ENCODE peak calls at places on chromosomes 13 and 19, in five cellular contexts. V is heart left ventricle, G is adrenal gland, J is PC-9, D is psoas muscle. K is an unnamed sample.
A peak's percentile ranks its signal among the peaks of the same experiment; 100 is the strongest.

GRCh38 chr13:27860743-27861142 is 59.1 kb upstream of the PDX1 start:
- DNase-seq in G (no peak), J (no peak), D (no peak), V (no peak), K (no peak)

GRCh38 chr19:50720921-50721291 is 1.3 kb upstream of the SHANK1 start:
- DNase-seq in J (no peak), D (no peak), V (no peak), G (no peak), K (no peak)

GRCh38 chr19:14689598-14690503 is at the start of gene ZNF333:
- DNase-seq in J (peak; percentile 78), V (peak; percentile 99), D (peak; percentile 97), G (peak; percentile 96), K (peak; percentile 99)

GRCh38 chr19:3459322-3459881 is 20.9 kb downstream of the SMIM24 start:
- DNase-seq in V (peak; percentile 86), J (no peak), D (peak; percentile 92), G (peak; percentile 90), K (peak; percentile 97)

GRCh38 chr13:40624338-40624737 is 42.1 kb downstream of the FOXO1 start:
- DNase-seq in G (no peak), V (no peak), J (no peak), D (no peak), K (no peak)

GRCh38 chr19:51367565-51368365 is 1.0 kb downstream of the CLDND2 start:
- DNase-seq in G (peak; percentile 99), D (peak; percentile 99), J (peak; percentile 92), V (peak; percentile 100), K (peak; percentile 99)

GRCh38 chr13:46181799-46182490 is at the start of gene LCP1:
- DNase-seq in V (no peak), G (no peak), J (peak; percentile 87), D (no peak), K (no peak)

GRCh38 chr13:36421447-36421846 is 10.8 kb upstream of the CCNA1 start:
- DNase-seq in J (peak; percentile 43), V (no peak), G (no peak), D (no peak), K (no peak)

GRCh38 chr13:24214528-24214927 is 54.0 kb downstream of the SPATA13 start:
- DNase-seq in J (no peak), D (no peak), V (no peak), G (no peak), K (no peak)

GRCh38 chr13:95607363-95607762 is 37.1 kb downstream of the DZIP1 start:
- DNase-seq in V (no peak), D (no peak), G (no peak), J (peak; percentile 83), K (no peak)

GRCh38 chr13:50588736-50589135 is 254.8 kb downstream of the DLEU7 start:
- DNase-seq in J (no peak), G (no peak), D (no peak), V (no peak), K (no peak)

GRCh38 chr13:113903361-113903760 is 39.5 kb upstream of the GAS6 start:
- DNase-seq in J (no peak), V (no peak), G (no peak), D (no peak), K (no peak)

GRCh38 chr19:48330012-48330681 is 4.8 kb downstream of the EMP3 start:
- DNase-seq in V (peak; percentile 85), J (no peak), G (peak; percentile 81), D (peak; percentile 82), K (peak; percentile 85)

GRCh38 chr19:42563352-42564210 is 31.1 kb downstream of the CEACAM8 start:
- DNase-seq in D (no peak), V (no peak), G (no peak), J (no peak), K (peak; percentile 34)

GRCh38 chr19:49421039-49421877 is 2.0 kb downstream of the PTH2 start:
- DNase-seq in J (no peak), V (peak; percentile 83), D (peak; percentile 67), G (peak; percentile 52), K (peak; percentile 93)

GRCh38 chr13:51919531-51919930 is 57.8 kb downstream of the CCDC70 start:
- DNase-seq in D (no peak), V (no peak), J (no peak), G (no peak), K (no peak)

GRCh38 chr19:50896591-50897190 is 14.5 kb downstream of the KLK4 start:
- DNase-seq in G (peak; percentile 75), D (no peak), J (peak; percentile 86), V (no peak), K (no peak)

GRCh38 chr19:18745931-18746330 is 45.2 kb downstream of the COMP start:
- DNase-seq in J (no peak), D (no peak), V (no peak), G (no peak), K (no peak)

GRCh38 chr19:3068071-3068470 is 5.8 kb upstream of the TLE5 start:
- DNase-seq in V (no peak), J (no peak), G (peak; percentile 77), D (peak; percentile 86), K (no peak)

GRCh38 chr13:113043001-113043630 is 62.5 kb upstream of the F7 start:
- DNase-seq in G (no peak), V (peak; percentile 26), D (no peak), J (no peak), K (peak; percentile 28)

GRCh38 chr13:95083758-95084157 is 217.5 kb downstream of the ABCC4 start:
- DNase-seq in G (no peak), J (peak; percentile 43), V (no peak), D (no peak), K (no peak)

GRCh38 chr13:43359536-43359935 is 336.1 kb downstream of the DNAJC15 start:
- DNase-seq in G (no peak), D (no peak), V (no peak), J (no peak), K (no peak)

GRCh38 chr13:43357435-43358065 is 334.2 kb downstream of the DNAJC15 start:
- DNase-seq in J (no peak), V (no peak), D (peak; percentile 56), G (no peak), K (peak; percentile 57)

GRCh38 chr13:43360911-43361605 is 337.7 kb downstream of the DNAJC15 start:
- DNase-seq in D (no peak), V (no peak), G (no peak), J (no peak), K (no peak)

GRCh38 chr13:43363156-43363918 is 340.0 kb downstream of the DNAJC15 start:
- DNase-seq in G (no peak), J (no peak), D (no peak), V (no peak), K (no peak)

GRCh38 chr13:43360196-43360595 is 336.8 kb downstream of the DNAJC15 start:
- DNase-seq in V (no peak), J (no peak), D (no peak), G (no peak), K (no peak)
- H3K4me1 ChIP-seq in V (peaks cover 32% of the 10 kb centered on the region), J (no peaks in the 10 kb centered on the region), D (peaks cover 42% of the 10 kb centered on the region), G (peaks cover 6% of the 10 kb centered on the region), K (peaks cover 8% of the 10 kb centered on the region)

DNA sequence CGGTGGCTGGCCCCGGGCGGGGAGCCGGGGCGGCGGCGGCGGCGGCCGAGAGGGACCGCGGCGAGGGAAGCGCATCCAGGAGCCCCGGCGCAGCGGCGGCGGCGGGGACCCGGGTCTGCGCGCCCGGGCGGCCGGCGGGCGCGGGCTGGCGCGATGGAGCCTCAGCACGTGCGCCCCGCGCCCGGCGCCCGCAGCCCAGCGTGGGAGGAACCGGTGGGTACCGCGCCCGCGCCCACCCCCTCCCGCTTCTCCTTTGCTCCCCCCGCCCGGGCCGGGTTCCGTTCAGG is 7.8 kb upstream of the DGKH start:
- DNase-seq in G (no peak), V (no peak), J (no peak), D (no peak), K (no peak)
- H3K27ac ChIP-seq in G (peak overlapping the region; percentile 96), V (peak overlapping the region; percentile 94), J (no peak overlapping the region), D (peak overlapping the region; percentile 97), K (peak overlapping the region; percentile 73)

GRCh38 chr13:47707414-47707813 is 293.7 kb downstream of the SUCLA2 start:
- DNase-seq in V (no peak), G (no peak), J (no peak), D (no peak), K (no peak)

GRCh38 chr13:47705185-47705584 is 295.9 kb downstream of the SUCLA2 start:
- DNase-seq in V (no peak), D (no peak), G (no peak), J (no peak), K (no peak)

DNA sequence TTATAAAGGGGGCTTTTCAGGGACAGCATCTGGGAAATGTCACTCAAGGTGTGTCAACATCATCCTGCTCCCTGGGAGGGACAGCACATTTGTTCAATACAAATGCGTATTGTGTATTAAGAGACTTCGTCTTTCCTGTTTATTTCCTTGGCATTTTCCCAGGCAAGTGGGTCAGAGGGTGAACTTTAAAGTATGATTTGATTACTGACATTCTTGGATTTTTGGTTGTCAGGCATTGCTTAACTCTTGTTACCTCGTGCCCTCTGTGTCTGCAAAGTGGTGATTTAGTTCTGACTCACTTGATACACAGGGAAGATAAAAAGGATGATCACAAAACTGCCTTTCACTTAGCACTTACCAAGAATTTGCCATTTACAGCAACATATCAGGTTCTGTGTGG is 292.7 kb downstream of the SUCLA2 start:
- DNase-seq in V (no peak), J (peak; percentile 59), G (no peak), D (no peak), K (no peak)
- H3K4me1 ChIP-seq in V (no peaks in the 10 kb centered on the region), J (peaks cover 12% of the 10 kb centered on the region), G (no peaks in the 10 kb centered on the region), D (no peaks in the 10 kb centered on the region), K (no peaks in the 10 kb centered on the region)

DNA sequence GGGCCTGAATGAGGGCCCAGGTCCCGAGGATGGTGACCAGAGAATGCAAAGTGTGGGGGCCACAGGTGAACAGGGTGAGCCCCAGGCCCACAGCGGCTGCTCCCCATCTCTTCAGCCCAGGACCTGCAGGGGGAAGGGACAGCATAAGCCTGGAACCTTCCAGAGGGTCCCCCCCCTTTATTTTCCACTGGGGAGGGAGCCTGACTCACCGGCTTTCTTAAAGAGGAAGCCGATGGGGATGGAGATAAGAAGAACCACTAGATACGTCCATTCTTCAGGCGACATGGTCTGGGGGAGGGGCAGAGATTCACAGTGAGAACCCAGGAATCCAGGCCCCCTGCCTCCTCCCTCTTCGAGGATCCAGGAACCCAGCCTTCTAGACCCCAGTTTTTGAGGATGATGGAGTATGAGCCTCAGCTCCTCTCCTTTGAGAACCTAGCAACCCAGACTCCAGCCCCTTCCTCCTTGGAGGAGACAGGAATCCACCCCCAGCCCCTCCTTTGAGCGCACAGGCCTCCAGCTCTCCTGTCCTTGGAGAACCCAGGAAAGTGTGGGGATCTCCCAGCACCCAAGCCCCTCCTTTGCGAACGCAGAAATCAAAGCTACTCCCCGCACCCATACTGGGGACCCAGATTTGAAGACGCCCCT is 1.0 kb downstream of the MBOAT7 start:
- DNase-seq in V (no peak), D (no peak), J (peak; percentile 69), G (peak; percentile 71), K (no peak)
- H3K27ac ChIP-seq in V (peak overlapping the region; percentile 97), D (peak overlapping the region; percentile 99), J (peak overlapping the region; percentile 66), G (peak overlapping the region; percentile 99), K (no peak overlapping the region)

GRCh38 chr13:62997696-62998095 is 1582.0 kb upstream of the PCDH20 start:
- DNase-seq in G (no peak), V (no peak), J (no peak), D (no peak), K (no peak)
- H3K4me1 ChIP-seq in G (no peaks in the 10 kb centered on the region), V (no peaks in the 10 kb centered on the region), J (no peaks in the 10 kb centered on the region), D (no peaks in the 10 kb centered on the region), K (no peaks in the 10 kb centered on the region)

GRCh38 chr19:1292419-1293151 is 6.9 kb downstream of the EFNA2 start:
- DNase-seq in V (no peak), J (no peak), G (no peak), D (no peak), K (no peak)
- H3K27ac ChIP-seq in V (no peak overlapping the region), J (no peak overlapping the region), G (no peak overlapping the region), D (no peak overlapping the region), K (no peak overlapping the region)

K was measured in right cardiac atrium.